ENCODE peak calls at places on chromosomes 4 and X, in nine cellular contexts. H is non-pigmented ciliary epithelial cell; W is GM13977; M is lung microvascular endothelial cell; S is epithelial cell of esophagus; Q is stimulated activated naive CD8-positive, alpha-beta T cell treated with anti-CD3 and anti-CD28 coated beads, Interleukin-15, Interleukin-2, amounts not matched to agents 100 U/mL and 50 U/mL, for 24 hours; K is HCT116; Z is NCI-H69; X is NCI-H1436. N is an unnamed sample.
A peak's percentile ranks its signal among the peaks of the same experiment; 100 is the strongest.

GRCh38 chrX:78357342-78358055 is 30.1 kb upstream of the CYSLTR1 start:
- DNase-seq in H (no peak), W (no peak), M (no peak), S (peak; percentile 88), Q (no peak), K (no peak), Z (no peak), X (no peak), N (no peak)

GRCh38 chrX:46459603-46460002 is 85.6 kb downstream of the ZNF674 start:
- DNase-seq in H (no peak), W (no peak), M (no peak), S (no peak), Q (no peak), K (no peak), Z (no peak), X (no peak), N (no peak)

GRCh38 chrX:49171752-49172279 is at the start of gene PLP2:
- DNase-seq in H (no peak), W (peak; percentile 62), M (peak; percentile 38), S (peak; percentile 78), Q (peak; percentile 82), K (no peak), Z (peak; percentile 79), X (no peak), N (peak; percentile 24)

GRCh38 chr4:90120037-90120436 is 7.2 kb upstream of the CCSER1 start:
- DNase-seq in H (no peak), W (no peak), M (no peak), S (peak; percentile 45), Q (no peak), K (no peak), Z (peak; percentile 46), X (no peak), N (no peak)

GRCh38 chrX:18448416-18448815 is 23.0 kb downstream of the CDKL5 start:
- DNase-seq in H (no peak), W (no peak), M (no peak), S (no peak), Q (no peak), K (no peak), Z (peak; percentile 1), X (no peak), N (no peak)

GRCh38 chr4:32824321-32824720 is 2104.2 kb downstream of the PCDH7 start:
- DNase-seq in H (peak; percentile 41), W (no peak), M (no peak), S (peak; percentile 43), Q (no peak), K (no peak), Z (no peak), X (no peak), N (no peak)

GRCh38 chr4:112075129-112075753 is 70.0 kb upstream of the FAM241A start:
- DNase-seq in H (peak; percentile 35), W (peak; percentile 50), M (peak; percentile 63), S (peak; percentile 72), Q (peak; percentile 11), K (peak; percentile 67), Z (peak; percentile 54), X (no peak), N (peak; percentile 43)

GRCh38 chr4:53688186-53688790 is 97.0 kb upstream of the LNX1 start:
- DNase-seq in H (peak; percentile 99), W (peak; percentile 9), M (peak; percentile 25), S (peak; percentile 62), Q (peak; percentile 46), K (no peak), Z (no peak), X (no peak), N (no peak)

GRCh38 chr4:152965614-152966013 is 29.5 kb downstream of the FHDC1 start:
- DNase-seq in H (no peak), W (no peak), M (no peak), S (no peak), Q (no peak), K (no peak), Z (no peak), X (no peak), N (peak; percentile 26)

N was measured in germinal center.